ENCODE peak calls at places on chromosomes 5 and 9, in four cellular contexts. L is mammary epithelial cell, J is PC-9, V is aorta. Y is an unnamed sample.

GRCh38 chr9:129467004-129467588 is 153.8 kb downstream of the C9orf50 start:
- DNase-seq in V (no peak), L (no peak), J (no peak), Y (no peak)

GRCh38 chr5:146564036-146564762 is 48.2 kb upstream of the GPR151 start:
- DNase-seq in L (peak; percentile 70), J (no peak), V (no peak), Y (no peak)

GRCh38 chr5:50794812-50795211 is 128.4 kb downstream of the PARP8 start:
- DNase-seq in J (no peak), L (no peak), V (no peak), Y (no peak)

GRCh38 chr9:113221800-113222481 is 597 bp downstream of the SLC31A1 start:
- DNase-seq in J (peak; percentile 5), V (no peak), L (no peak), Y (no peak)

GRCh38 chr5:98993512-98993911 is 64.7 kb upstream of the CHD1 start:
- DNase-seq in L (no peak), V (no peak), J (no peak), Y (no peak)

GRCh38 chr5:32713396-32714381 is 2.6 kb downstream of the NPR3 start:
- DNase-seq in J (peak; percentile 98), L (peak; percentile 5), V (peak; percentile 62), Y (no peak)

GRCh38 chr9:34884732-34885131 is 73.4 kb upstream of the PHF24 start:
- DNase-seq in L (peak; percentile 54), V (no peak), J (no peak), Y (no peak)

GRCh38 chr5:77461287-77461686 is 30.8 kb downstream of the WDR41 start:
- DNase-seq in V (no peak), L (no peak), J (no peak), Y (no peak)

GRCh38 chr9:4796988-4797956 is 4.5 kb downstream of the RCL1 start:
- DNase-seq in V (no peak), L (no peak), J (peak; percentile 3), Y (no peak)

GRCh38 chr9:123541441-123541840 is 185.4 kb downstream of the CRB2 start:
- DNase-seq in L (no peak), J (no peak), V (no peak), Y (no peak)

GRCh38 chr9:95506692-95507455 is 9.9 kb downstream of the PTCH1 start:
- DNase-seq in V (peak; percentile 59), L (peak; percentile 67), J (peak; percentile 32), Y (no peak)

GRCh38 chr5:120457839-120458507 is 6.1 kb upstream of the PRR16 start:
- DNase-seq in J (peak; percentile 80), L (peak; percentile 68), V (peak; percentile 88), Y (peak; percentile 5)

GRCh38 chr9:36744678-36745077 is 172.0 kb downstream of the MELK start:
- DNase-seq in V (no peak), L (no peak), J (no peak), Y (no peak)

GRCh38 chr9:124808246-124808956 is 31.5 kb downstream of the OLFML2A start:
- DNase-seq in J (no peak), V (no peak), L (no peak), Y (no peak)

GRCh38 chr5:127586371-127586770 is 62.5 kb upstream of the CTXN3 start:
- DNase-seq in V (no peak), L (no peak), J (no peak), Y (no peak)

GRCh38 chr5:175321927-175322532 is 122.0 kb downstream of the DRD1 start:
- DNase-seq in J (peak; percentile 14), L (peak; percentile 2), V (no peak), Y (no peak)

GRCh38 chr5:87649455-87649854 is 236.7 kb upstream of the CCNH start:
- DNase-seq in V (no peak), J (no peak), L (peak; percentile 67), Y (no peak)

GRCh38 chr9:36551868-36552267 is 20.8 kb upstream of the MELK start:
- DNase-seq in V (no peak), L (no peak), J (no peak), Y (no peak)

GRCh38 chr9:124202447-124202971 is 55.2 kb upstream of the NEK6 start:
- DNase-seq in V (peak; percentile 84), J (peak; percentile 19), L (no peak), Y (no peak)

GRCh38 chr5:159975462-159976019 is 33.4 kb upstream of the TTC1 start:
- DNase-seq in V (peak; percentile 69), J (peak; percentile 37), L (peak; percentile 73), Y (no peak)

GRCh38 chr9:82957526-82958379 is 105.2 kb downstream of the RASEF start:
- DNase-seq in J (no peak), V (no peak), L (no peak), Y (no peak)

GRCh38 chr5:158640581-158640980 is 459.1 kb downstream of the EBF1 start:
- DNase-seq in J (no peak), L (peak; percentile 9), V (no peak), Y (no peak)

GRCh38 chr9:118946669-118947068 is 422.6 kb downstream of the BRINP1 start:
- DNase-seq in V (no peak), L (no peak), J (no peak), Y (no peak)

DNA sequence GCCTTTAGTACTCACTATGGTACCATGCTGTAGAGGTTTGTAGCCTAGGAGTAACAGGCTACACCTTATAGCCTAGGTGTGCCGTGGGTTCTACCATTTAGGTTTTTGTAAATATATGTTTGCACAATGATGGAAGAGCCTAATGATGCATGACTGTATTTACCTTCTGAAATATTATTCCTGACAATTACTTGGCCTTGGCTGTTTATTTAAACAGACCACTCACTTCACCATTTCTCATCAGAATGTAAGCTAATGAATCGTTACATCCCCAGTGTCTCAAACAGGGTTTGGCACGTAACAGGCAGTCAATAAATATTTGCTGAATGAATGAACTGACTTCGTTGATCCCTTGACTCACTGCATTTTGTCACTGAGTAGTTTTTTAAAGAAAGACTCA is 93.1 kb downstream of the MED27 start:
- DNase-seq in V (no peak), J (no peak), L (no peak), Y (no peak)
- H3K4me1 ChIP-seq in V (no peaks in the 10 kb centered on the region), J (peaks cover 7% of the 10 kb centered on the region), L (no peaks in the 10 kb centered on the region), Y (no peaks in the 10 kb centered on the region)

GRCh38 chr9:100366121-100366520 is 13.4 kb upstream of the TEX10 start:
- DNase-seq in V (no peak), L (no peak), J (no peak), Y (no peak)
- H3K9me3 ChIP-seq in V (no peaks in the 10 kb centered on the region), L (no peaks in the 10 kb centered on the region), J (no peaks in the 10 kb centered on the region), Y (no peaks in the 10 kb centered on the region)

DNA sequence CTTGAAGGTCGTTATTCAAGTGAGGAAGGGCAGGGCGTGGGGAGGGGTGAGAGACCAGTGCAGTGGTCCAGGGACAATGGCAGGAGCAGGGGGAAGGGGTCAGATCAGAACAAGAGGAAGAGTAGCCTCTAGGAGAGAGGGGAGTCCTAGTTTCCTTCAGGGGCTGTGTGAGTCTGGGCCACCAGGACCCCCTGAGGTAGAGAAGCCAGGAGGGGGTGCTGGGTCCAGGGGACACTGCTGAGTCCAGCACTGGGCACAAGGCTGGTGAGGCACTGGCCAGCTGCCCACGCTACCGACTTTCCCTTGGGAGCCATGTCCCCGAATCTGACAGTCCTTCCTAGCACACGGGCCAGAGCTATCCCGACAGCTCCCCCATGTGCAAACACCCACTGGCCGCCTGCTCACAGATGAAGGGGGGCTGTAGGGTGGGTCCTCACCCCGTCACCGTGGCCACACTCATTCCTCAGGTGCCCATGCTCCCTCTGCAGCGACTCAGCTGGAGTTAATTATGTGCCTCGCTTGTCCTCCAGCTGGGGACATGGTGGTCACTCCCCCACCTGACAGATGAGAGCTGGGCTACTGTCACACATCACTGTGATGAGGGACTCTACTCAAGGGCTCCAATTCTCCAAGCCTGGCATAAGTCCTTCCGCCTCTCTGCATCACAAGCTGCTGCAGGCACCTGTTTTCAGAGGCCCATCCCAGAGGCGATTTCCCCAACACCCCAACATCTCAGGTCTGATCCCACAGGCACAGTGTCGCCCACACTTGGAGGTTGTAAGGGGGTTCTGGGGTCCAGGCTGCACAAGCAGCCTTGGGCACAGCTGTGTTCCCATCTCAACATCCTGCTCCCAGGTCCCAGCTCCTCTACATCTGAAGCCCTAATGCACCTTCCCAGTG is 115.1 kb downstream of the GABBR2 start:
- DNase-seq in J (no peak), L (no peak), V (no peak), Y (no peak)
- H3K27ac ChIP-seq in J (no peak overlapping the region), L (no peak overlapping the region), V (no peak overlapping the region), Y (no peak overlapping the region)

DNA sequence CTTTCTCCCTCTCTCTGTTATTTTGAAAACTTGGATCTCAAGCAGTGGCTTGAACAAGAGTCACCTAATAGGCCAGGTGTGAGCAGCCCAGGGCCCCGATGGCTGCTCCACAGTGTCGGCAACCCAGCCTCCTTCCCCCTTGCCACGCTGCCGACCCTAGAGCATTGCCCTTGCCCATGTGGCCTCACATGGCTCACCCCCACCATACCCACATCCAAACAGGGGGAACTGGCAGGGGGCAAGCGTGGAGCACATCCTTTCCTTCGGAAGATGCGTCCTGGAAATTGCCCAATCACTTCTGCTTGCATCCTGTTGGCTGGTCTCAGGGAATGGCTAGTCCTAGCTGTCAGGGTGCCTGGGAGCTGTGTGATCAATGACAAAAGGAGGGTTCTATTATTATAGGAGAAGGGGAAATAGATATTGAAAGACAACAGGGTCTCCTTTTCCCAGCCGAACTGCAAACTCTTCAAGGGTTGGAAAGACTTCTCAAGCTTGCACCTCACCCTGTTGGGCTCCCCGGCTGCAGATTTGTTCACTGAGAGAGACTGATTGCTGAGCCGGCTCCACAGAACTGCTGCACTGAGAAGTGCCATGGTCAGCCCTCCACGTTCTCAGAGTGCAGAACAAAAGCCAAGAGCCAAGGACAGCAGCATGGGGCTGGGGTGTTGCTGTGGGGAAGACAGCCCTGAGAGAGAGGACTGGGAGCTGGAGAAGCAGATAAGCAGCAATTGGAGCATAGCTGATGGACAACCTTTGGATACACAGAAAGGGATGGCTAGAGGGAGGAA is 8.3 kb upstream of the TIFAB start:
- DNase-seq in L (no peak), V (peak; percentile 24), J (no peak), Y (no peak)
- H3K4me1 ChIP-seq in L (peaks cover 18% of the 10 kb centered on the region), V (no peaks in the 10 kb centered on the region), J (no peaks in the 10 kb centered on the region), Y (no peaks in the 10 kb centered on the region)